ENCODE peak calls at places on chromosomes 16 and 17, in nine cellular contexts. R, Z, I, P, S, C, L, F and T are unnamed samples.

GRCh38 chr16:14140916-14141315 is 69.8 kb downstream of the MRTFB start:
- DNase-seq in Z (no peak), S (no peak), R (peak), P (no peak), L (no peak), I (no peak), C (no peak), F (peak), T (no peak)

GRCh38 chr16:22373662-22374310 is 633 bp downstream of the CDR2 start:
- DNase-seq in R (peak), S (no peak), F (no peak), C (peak), P (peak), Z (peak), I (no peak), L (no peak), T (peak)

GRCh38 chr17:14334919-14335318 is 34.0 kb downstream of the HS3ST3B1 start:
- DNase-seq in I (no peak), R (no peak), C (no peak), S (no peak), L (no peak), F (no peak), Z (no peak), P (no peak), T (no peak)

GRCh38 chr17:74049167-74049797 is 154.2 kb upstream of the RPL38 start:
- DNase-seq in I (no peak), R (no peak), F (no peak), C (no peak), P (no peak), Z (no peak), S (no peak), L (no peak), T (no peak)

GRCh38 chr16:23155445-23156049 is 6.3 kb upstream of the USP31 start:
- DNase-seq in P (peak), Z (peak), F (peak), S (no peak), I (no peak), R (no peak), L (no peak), C (peak), T (no peak)

GRCh38 chr16:64434526-64435069 is 687.3 kb downstream of the CDH11 start:
- DNase-seq in P (no peak), Z (no peak), R (no peak), L (no peak), C (no peak), S (no peak), I (no peak), F (no peak), T (no peak)

GRCh38 chr16:12425134-12425941 is 378.3 kb downstream of the CPPED1 start:
- DNase-seq in F (no peak), P (no peak), R (no peak), C (no peak), S (no peak), Z (no peak), I (no peak), L (no peak), T (no peak)

GRCh38 chr17:7888184-7888920 is at the start of gene CHD3:
- DNase-seq in I (no peak), F (peak), Z (no peak), S (peak), P (peak), L (no peak), R (peak), C (no peak), T (no peak)

DNA sequence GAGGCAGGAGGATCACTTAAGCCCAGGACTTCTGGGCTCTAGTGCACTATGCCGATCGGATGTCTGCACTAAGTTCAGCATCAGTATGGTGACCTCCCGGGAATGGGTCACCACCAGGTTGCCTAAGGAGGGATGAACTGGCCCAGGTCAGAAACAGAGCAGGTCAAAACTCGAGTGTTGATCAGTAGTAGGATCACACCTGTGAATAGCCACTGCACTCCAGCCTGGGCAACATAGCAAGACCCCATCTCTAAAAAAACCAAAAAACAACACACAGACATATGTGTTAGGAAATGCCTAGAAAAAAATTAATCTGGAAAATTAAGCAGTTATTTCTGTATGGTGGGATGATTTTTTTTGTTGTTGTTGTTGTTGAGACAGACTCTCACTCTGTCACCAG is 127.0 kb downstream of the RAB11FIP4 start:
- DNase-seq in C (no peak), L (no peak), S (no peak), P (no peak), Z (no peak), I (no peak), F (no peak), R (no peak), T (no peak)
- TF ChIP-seq CTCF in C (no peak), L (no peak), S (no peak), P (no peak), Z (no peak), I (no peak), F (no peak), R (no peak), T (no peak)

DNA sequence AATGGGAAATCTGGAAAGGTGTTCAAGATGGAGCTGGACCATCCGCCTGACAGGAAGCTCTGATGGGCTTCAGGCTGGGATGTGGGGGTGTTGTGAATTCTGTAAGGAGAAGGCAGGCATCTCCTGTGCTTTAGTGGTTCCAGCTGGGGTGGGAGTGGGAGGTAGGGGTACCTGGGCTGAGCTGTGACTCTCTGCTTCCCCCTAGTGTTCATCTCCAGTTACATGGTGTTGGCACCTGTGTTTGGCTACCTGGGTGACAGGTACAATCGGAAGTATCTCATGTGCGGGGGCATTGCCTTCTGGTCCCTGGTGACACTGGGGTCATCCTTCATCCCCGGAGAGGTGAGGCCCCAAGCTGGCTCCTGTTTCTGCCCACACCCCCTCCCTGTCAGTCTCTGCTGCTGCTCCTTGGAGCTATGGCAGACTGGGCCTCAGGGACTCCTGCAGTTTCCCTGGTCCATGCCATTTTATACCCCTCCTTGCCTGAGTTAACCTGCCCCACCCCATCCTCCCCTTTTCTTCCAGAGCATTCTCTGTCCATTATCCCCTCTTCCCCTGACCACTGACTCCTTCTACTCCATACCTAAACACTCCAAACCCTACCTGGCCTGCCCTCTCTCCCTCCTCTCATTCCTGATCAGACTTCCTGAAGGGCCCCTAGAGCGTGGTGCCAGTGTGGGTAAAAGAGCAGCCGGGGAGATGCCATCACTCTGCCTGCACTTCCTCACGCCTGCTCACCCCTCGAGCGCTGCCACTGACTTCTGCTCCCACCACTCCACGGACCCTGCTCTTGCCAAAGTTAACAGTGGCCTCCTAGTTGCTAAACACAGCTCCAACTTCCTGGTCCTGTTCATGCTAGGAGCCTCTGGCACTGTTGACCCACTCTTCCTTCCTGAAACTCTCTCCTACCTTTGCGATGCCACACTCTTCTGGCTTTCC is 3.4 kb downstream of the SPNS1 start:
- DNase-seq in R (peak), C (no peak), I (no peak), Z (no peak), S (no peak), P (no peak), L (no peak), F (no peak), T (no peak)
- TF ChIP-seq CTCF in R (peak), C (peak), I (peak), Z (no peak), S (peak), P (peak), L (no peak), F (peak), T (no peak)

GRCh38 chr17:67080804-67081203 is 36.5 kb downstream of the CACNG1 start:
- DNase-seq in Z (no peak), P (no peak), R (no peak), I (no peak), L (no peak), C (no peak), S (no peak), F (no peak), T (no peak)

GRCh38 chr17:67078292-67078691 is 33.9 kb downstream of the CACNG1 start:
- DNase-seq in C (no peak), L (no peak), P (no peak), S (no peak), I (no peak), F (no peak), R (no peak), Z (no peak), T (no peak)

GRCh38 chr17:67079481-67079880 is 35.1 kb downstream of the CACNG1 start:
- DNase-seq in S (no peak), P (no peak), F (no peak), C (no peak), Z (no peak), I (no peak), L (no peak), R (no peak), T (no peak)

GRCh38 chr17:67085406-67085805 is 41.1 kb downstream of the CACNG1 start:
- DNase-seq in C (no peak), Z (no peak), F (no peak), I (no peak), P (no peak), L (no peak), S (no peak), R (no peak), T (no peak)

GRCh38 chr17:67082110-67082509 is 37.8 kb downstream of the CACNG1 start:
- DNase-seq in P (no peak), R (no peak), F (peak), Z (no peak), C (no peak), I (no peak), L (no peak), S (no peak), T (no peak)
- TF ChIP-seq CTCF in P (no peak), R (no peak), F (no peak), Z (no peak), C (no peak), I (no peak), L (no peak), S (no peak), T (no peak)

GRCh38 chr16:66933776-66934137 is 445 bp downstream of the CIAO2B start:
- DNase-seq in R (peak), Z (no peak), F (no peak), I (no peak), P (no peak), L (no peak), S (no peak), C (no peak), T (no peak)
- TF ChIP-seq CTCF in R (no peak), Z (no peak), F (no peak), I (no peak), P (no peak), L (no peak), S (no peak), C (no peak), T (no peak)